ENCODE peak calls at places on chromosomes 13 and 19, in ten cellular contexts. One of them, this sample, is unnamed.

GRCh38 chr19:44608391-44608821 is 5.0 kb upstream of the IGSF23 start:
- DNase-seq in HT-29: peak
- DNase-seq in NCI-H2107: no peak
- DNase-seq in Right ventricle myocardium superior: no peak
- DNase-seq in stimulated activated naive CD4-positive, alpha-beta T cell treated with Interleukin-2 at 50 U/mL for 16 hours: no peak
- DNase-seq in AG10803: no peak
- DNase-seq in fibroblast of gingiva: no peak
- DNase-seq in endothelial cell: no peak
- DNase-seq in GM20000: no peak
- DNase-seq in OCI-M1: peak
- DNase-seq in this sample: no peak

GRCh38 chr19:13103961-13104847 is 1.5 kb upstream of the LYL1 start:
- DNase-seq in HT-29: no peak
- DNase-seq in NCI-H2107: no peak
- DNase-seq in Right ventricle myocardium superior: peak
- DNase-seq in stimulated activated naive CD4-positive, alpha-beta T cell treated with Interleukin-2 at 50 U/mL for 16 hours: peak
- DNase-seq in AG10803: no peak
- DNase-seq in fibroblast of gingiva: no peak
- DNase-seq in endothelial cell: peak
- DNase-seq in GM20000: peak
- DNase-seq in OCI-M1: no peak
- DNase-seq in this sample: no peak

GRCh38 chr13:73000027-73000674 is 58.7 kb upstream of the KLF5 start:
- DNase-seq in HT-29: peak
- DNase-seq in NCI-H2107: no peak
- DNase-seq in Right ventricle myocardium superior: no peak
- DNase-seq in stimulated activated naive CD4-positive, alpha-beta T cell treated with Interleukin-2 at 50 U/mL for 16 hours: no peak
- DNase-seq in AG10803: peak
- DNase-seq in fibroblast of gingiva: peak
- DNase-seq in endothelial cell: no peak
- DNase-seq in GM20000: peak
- DNase-seq in OCI-M1: peak
- DNase-seq in this sample: no peak

GRCh38 chr19:30788105-30788765 is 416.1 kb downstream of the ZNF536 start:
- DNase-seq in HT-29: no peak
- DNase-seq in NCI-H2107: no peak
- DNase-seq in Right ventricle myocardium superior: no peak
- DNase-seq in stimulated activated naive CD4-positive, alpha-beta T cell treated with Interleukin-2 at 50 U/mL for 16 hours: no peak
- DNase-seq in AG10803: no peak
- DNase-seq in fibroblast of gingiva: no peak
- DNase-seq in endothelial cell: no peak
- DNase-seq in GM20000: no peak
- DNase-seq in OCI-M1: no peak
- DNase-seq in this sample: no peak

GRCh38 chr19:15418112-15418587 is 638 bp downstream of the AKAP8L start:
- DNase-seq in HT-29: no peak
- DNase-seq in NCI-H2107: no peak
- DNase-seq in Right ventricle myocardium superior: no peak
- DNase-seq in stimulated activated naive CD4-positive, alpha-beta T cell treated with Interleukin-2 at 50 U/mL for 16 hours: no peak
- DNase-seq in AG10803: peak
- DNase-seq in fibroblast of gingiva: peak
- DNase-seq in endothelial cell: no peak
- DNase-seq in GM20000: no peak
- DNase-seq in OCI-M1: no peak
- DNase-seq in this sample: no peak

GRCh38 chr13:31982540-31982939 is 49.0 kb upstream of the FRY start:
- DNase-seq in HT-29: peak
- DNase-seq in NCI-H2107: peak
- DNase-seq in Right ventricle myocardium superior: peak
- DNase-seq in stimulated activated naive CD4-positive, alpha-beta T cell treated with Interleukin-2 at 50 U/mL for 16 hours: no peak
- DNase-seq in AG10803: peak
- DNase-seq in fibroblast of gingiva: peak
- DNase-seq in endothelial cell: no peak
- DNase-seq in GM20000: no peak
- DNase-seq in OCI-M1: peak
- DNase-seq in this sample: no peak

GRCh38 chr13:106277483-106278154 is 257.8 kb downstream of the EFNB2 start:
- DNase-seq in HT-29: no peak
- DNase-seq in NCI-H2107: no peak
- DNase-seq in Right ventricle myocardium superior: peak
- DNase-seq in stimulated activated naive CD4-positive, alpha-beta T cell treated with Interleukin-2 at 50 U/mL for 16 hours: no peak
- DNase-seq in AG10803: no peak
- DNase-seq in fibroblast of gingiva: no peak
- DNase-seq in endothelial cell: no peak
- DNase-seq in GM20000: no peak
- DNase-seq in OCI-M1: no peak
- DNase-seq in this sample: no peak

GRCh38 chr13:111521691-111522229 is 201.3 kb downstream of the TEX29 start:
- DNase-seq in HT-29: no peak
- DNase-seq in NCI-H2107: no peak
- DNase-seq in Right ventricle myocardium superior: no peak
- DNase-seq in stimulated activated naive CD4-positive, alpha-beta T cell treated with Interleukin-2 at 50 U/mL for 16 hours: no peak
- DNase-seq in AG10803: no peak
- DNase-seq in fibroblast of gingiva: no peak
- DNase-seq in endothelial cell: no peak
- DNase-seq in GM20000: no peak
- DNase-seq in OCI-M1: no peak
- DNase-seq in this sample: no peak

GRCh38 chr19:19155495-19156219 is 14.4 kb downstream of the MEF2B start:
- DNase-seq in HT-29: no peak
- DNase-seq in NCI-H2107: no peak
- DNase-seq in Right ventricle myocardium superior: no peak
- DNase-seq in stimulated activated naive CD4-positive, alpha-beta T cell treated with Interleukin-2 at 50 U/mL for 16 hours: no peak
- DNase-seq in AG10803: no peak
- DNase-seq in fibroblast of gingiva: no peak
- DNase-seq in endothelial cell: no peak
- DNase-seq in GM20000: peak
- DNase-seq in OCI-M1: no peak
- DNase-seq in this sample: no peak